ENCODE peak calls at places on chromosome 14, in five cellular contexts. One of them, this sample, is unnamed. For H3K27me3, the result is how much of the 10 kb centered on the place peaks cover.

GRCh38 chr14:82905762-82906161 is 1372.1 kb upstream of the SEL1L start:
- DNase-seq in neural progenitor cell: no peak
- DNase-seq in GM23248: no peak
- DNase-seq in fibroblast of lung: no peak
- DNase-seq in IMR-90: no peak
- DNase-seq in this sample: no peak

GRCh38 chr14:46300765-46301164 is 350.8 kb downstream of the RPL10L start:
- DNase-seq in neural progenitor cell: no peak
- DNase-seq in GM23248: no peak
- DNase-seq in fibroblast of lung: no peak
- DNase-seq in IMR-90: no peak
- DNase-seq in this sample: no peak

GRCh38 chr14:32985881-32986280 is 47.2 kb downstream of the NPAS3 start:
- DNase-seq in neural progenitor cell: no peak
- DNase-seq in GM23248: no peak
- DNase-seq in fibroblast of lung: peak
- DNase-seq in IMR-90: no peak
- DNase-seq in this sample: no peak

GRCh38 chr14:51394391-51394790 is 154.3 kb downstream of the TMX1 start:
- DNase-seq in neural progenitor cell: no peak
- DNase-seq in GM23248: peak
- DNase-seq in fibroblast of lung: peak
- DNase-seq in IMR-90: peak
- DNase-seq in this sample: peak

GRCh38 chr14:104682107-104682593 is 7.3 kb upstream of the INF2 start:
- DNase-seq in neural progenitor cell: peak
- DNase-seq in GM23248: no peak
- DNase-seq in fibroblast of lung: no peak
- DNase-seq in IMR-90: no peak
- DNase-seq in this sample: peak

GRCh38 chr14:98184467-98184866 is 1087.5 kb downstream of the BCL11B start:
- DNase-seq in neural progenitor cell: no peak
- DNase-seq in GM23248: no peak
- DNase-seq in fibroblast of lung: no peak
- DNase-seq in IMR-90: no peak
- DNase-seq in this sample: no peak

GRCh38 chr14:101233861-101234587 is 327.3 kb upstream of the DIO3 start:
- DNase-seq in neural progenitor cell: peak
- DNase-seq in GM23248: no peak
- DNase-seq in fibroblast of lung: no peak
- DNase-seq in IMR-90: no peak
- DNase-seq in this sample: no peak

GRCh38 chr14:23643533-23644194 is 7.5 kb downstream of the DHRS2 start:
- DNase-seq in neural progenitor cell: no peak
- DNase-seq in GM23248: no peak
- DNase-seq in fibroblast of lung: no peak
- DNase-seq in IMR-90: no peak
- DNase-seq in this sample: no peak

GRCh38 chr14:25009891-25010290 is 40.1 kb downstream of the STXBP6 start:
- DNase-seq in neural progenitor cell: peak
- DNase-seq in GM23248: peak
- DNase-seq in fibroblast of lung: peak
- DNase-seq in IMR-90: peak
- DNase-seq in this sample: peak

GRCh38 chr14:77059276-77059934 is 30.9 kb upstream of the IRF2BPL start:
- DNase-seq in neural progenitor cell: peak
- DNase-seq in GM23248: peak
- DNase-seq in fibroblast of lung: peak
- DNase-seq in IMR-90: peak
- DNase-seq in this sample: peak

GRCh38 chr14:34650786-34651584 is 21.0 kb upstream of the SNX6 start:
- DNase-seq in neural progenitor cell: no peak
- DNase-seq in GM23248: peak
- DNase-seq in fibroblast of lung: peak
- DNase-seq in IMR-90: peak
- DNase-seq in this sample: peak

GRCh38 chr14:104639889-104640548 is 35.4 kb upstream of the TMEM179 start:
- DNase-seq in neural progenitor cell: peak
- DNase-seq in GM23248: peak
- DNase-seq in fibroblast of lung: peak
- DNase-seq in IMR-90: peak
- DNase-seq in this sample: peak

GRCh38 chr14:97458302-97459137 is 661.3 kb downstream of the VRK1 start:
- DNase-seq in neural progenitor cell: peak
- DNase-seq in GM23248: no peak
- DNase-seq in fibroblast of lung: no peak
- DNase-seq in IMR-90: no peak
- DNase-seq in this sample: no peak

GRCh38 chr14:64507376-64508156 is 3.0 kb downstream of the ZBTB1 start:
- DNase-seq in neural progenitor cell: no peak
- DNase-seq in GM23248: peak
- DNase-seq in fibroblast of lung: peak
- DNase-seq in IMR-90: peak
- DNase-seq in this sample: peak

GRCh38 chr14:31990183-31990862 is 86.8 kb upstream of the ARHGAP5 start:
- DNase-seq in neural progenitor cell: no peak
- DNase-seq in GM23248: peak
- DNase-seq in fibroblast of lung: peak
- DNase-seq in IMR-90: no peak
- DNase-seq in this sample: no peak

GRCh38 chr14:32578181-32578580 is 249.1 kb downstream of the AKAP6 start:
- DNase-seq in neural progenitor cell: no peak
- DNase-seq in GM23248: no peak
- DNase-seq in fibroblast of lung: no peak
- DNase-seq in IMR-90: no peak
- DNase-seq in this sample: no peak

GRCh38 chr14:78278464-78278863 is 108.3 kb downstream of the NRXN3 start:
- DNase-seq in neural progenitor cell: no peak
- DNase-seq in GM23248: no peak
- DNase-seq in fibroblast of lung: no peak
- DNase-seq in IMR-90: no peak
- DNase-seq in this sample: no peak

GRCh38 chr14:79395061-79395460 is 816.2 kb downstream of the DIO2 start:
- DNase-seq in neural progenitor cell: no peak
- DNase-seq in GM23248: peak
- DNase-seq in fibroblast of lung: peak
- DNase-seq in IMR-90: peak
- DNase-seq in this sample: peak

GRCh38 chr14:90444077-90444696 is 47.4 kb downstream of the CALM1 start:
- DNase-seq in neural progenitor cell: no peak
- DNase-seq in GM23248: peak
- DNase-seq in fibroblast of lung: peak
- DNase-seq in IMR-90: no peak
- DNase-seq in this sample: peak

GRCh38 chr14:96594961-96595360 is 92.8 kb downstream of the PAPOLA start:
- DNase-seq in neural progenitor cell: no peak
- DNase-seq in GM23248: no peak
- DNase-seq in fibroblast of lung: no peak
- DNase-seq in IMR-90: no peak
- DNase-seq in this sample: no peak

GRCh38 chr14:30855345-30856037 is 18.9 kb upstream of the COCH start:
- DNase-seq in neural progenitor cell: no peak
- DNase-seq in GM23248: no peak
- DNase-seq in fibroblast of lung: no peak
- DNase-seq in IMR-90: no peak
- DNase-seq in this sample: no peak

GRCh38 chr14:32073537-32074189 is 3.4 kb upstream of the ARHGAP5 start:
- DNase-seq in neural progenitor cell: peak
- DNase-seq in GM23248: peak
- DNase-seq in fibroblast of lung: peak
- DNase-seq in IMR-90: peak
- DNase-seq in this sample: peak

GRCh38 chr14:69964841-69965240 is 85.6 kb downstream of the SMOC1 start:
- DNase-seq in neural progenitor cell: no peak
- DNase-seq in GM23248: no peak
- DNase-seq in fibroblast of lung: no peak
- DNase-seq in IMR-90: peak
- DNase-seq in this sample: no peak

GRCh38 chr14:30779210-30779609 is 95.1 kb upstream of the COCH start:
- DNase-seq in neural progenitor cell: no peak
- DNase-seq in GM23248: peak
- DNase-seq in fibroblast of lung: peak
- DNase-seq in IMR-90: peak
- DNase-seq in this sample: peak

GRCh38 chr14:91228112-91229004 is 16.1 kb downstream of the GPR68 start:
- DNase-seq in neural progenitor cell: no peak
- DNase-seq in GM23248: peak
- DNase-seq in fibroblast of lung: peak
- DNase-seq in IMR-90: peak
- DNase-seq in this sample: peak

GRCh38 chr14:90726656-90727055 is 89.6 kb downstream of the TTC7B start:
- DNase-seq in neural progenitor cell: peak
- DNase-seq in GM23248: peak
- DNase-seq in fibroblast of lung: peak
- DNase-seq in IMR-90: peak
- DNase-seq in this sample: peak

GRCh38 chr14:23577004-23577681 is 1.4 kb downstream of the JPH4 start:
- DNase-seq in neural progenitor cell: peak
- DNase-seq in GM23248: peak
- DNase-seq in fibroblast of lung: no peak
- DNase-seq in IMR-90: no peak
- DNase-seq in this sample: peak

GRCh38 chr14:75619598-75619997 is 41.1 kb downstream of the ERG28 start:
- DNase-seq in neural progenitor cell: no peak
- DNase-seq in GM23248: no peak
- DNase-seq in fibroblast of lung: no peak
- DNase-seq in IMR-90: no peak
- DNase-seq in this sample: no peak

GRCh38 chr14:65101631-65102440 is 481 bp downstream of the MAX start:
- DNase-seq in neural progenitor cell: peak
- DNase-seq in GM23248: peak
- DNase-seq in fibroblast of lung: no peak
- DNase-seq in IMR-90: no peak
- DNase-seq in this sample: peak

GRCh38 chr14:26282578-26282977 is 315.3 kb downstream of the NOVA1 start:
- DNase-seq in neural progenitor cell: no peak
- DNase-seq in GM23248: no peak
- DNase-seq in fibroblast of lung: peak
- DNase-seq in IMR-90: no peak
- DNase-seq in this sample: no peak

GRCh38 chr14:36661506-36662257 is at the start of gene PAX9:
- DNase-seq in neural progenitor cell: peak
- DNase-seq in GM23248: peak
- DNase-seq in fibroblast of lung: peak
- DNase-seq in IMR-90: peak
- DNase-seq in this sample: peak
- H3K4me3 ChIP-seq in neural progenitor cell: peak
- H3K4me3 ChIP-seq in GM23248: peak
- H3K4me3 ChIP-seq in fibroblast of lung: peak
- H3K4me3 ChIP-seq in IMR-90: peak
- H3K4me3 ChIP-seq in this sample: peak

GRCh38 chr14:100022772-100023451 is 42.3 kb upstream of the EVL start:
- DNase-seq in neural progenitor cell: no peak
- DNase-seq in GM23248: peak
- DNase-seq in fibroblast of lung: peak
- DNase-seq in IMR-90: peak
- DNase-seq in this sample: no peak
- H3K9ac ChIP-seq in neural progenitor cell: no peak
- H3K9ac ChIP-seq in GM23248: peak
- H3K9ac ChIP-seq in fibroblast of lung: no peak
- H3K9ac ChIP-seq in IMR-90: no peak
- H3K9ac ChIP-seq in this sample: no peak

DNA sequence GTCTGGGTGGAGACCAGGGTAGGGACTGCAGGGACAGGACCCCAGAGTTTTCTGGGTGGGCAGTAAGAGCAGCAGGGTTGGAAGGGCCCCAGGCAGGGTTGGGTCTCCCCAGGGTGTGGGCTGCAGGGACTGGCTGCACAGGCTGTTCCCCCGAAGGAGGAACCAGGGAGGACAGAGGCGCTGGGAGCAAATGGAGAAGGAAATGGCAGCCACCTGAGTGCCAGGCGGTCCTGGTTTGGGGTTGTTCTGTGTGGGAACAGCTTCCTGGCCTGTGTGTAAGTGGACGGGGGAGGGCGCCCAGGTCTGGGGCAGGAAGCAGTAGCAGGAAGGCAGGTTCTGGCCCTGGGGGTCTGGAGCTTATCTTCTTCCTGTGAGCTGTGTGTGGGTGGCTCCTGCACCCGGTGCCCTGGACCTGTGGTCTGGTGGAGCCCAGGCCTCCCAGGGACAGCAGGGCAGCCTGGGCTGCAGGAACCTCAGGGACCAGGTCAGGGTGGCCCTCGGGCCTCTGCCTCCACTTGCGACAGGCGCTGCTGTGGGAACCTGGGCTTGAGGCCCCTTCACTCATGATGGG is 372.8 kb downstream of the TMEM121 start:
- DNase-seq in neural progenitor cell: no peak
- DNase-seq in GM23248: no peak
- DNase-seq in fibroblast of lung: no peak
- DNase-seq in IMR-90: no peak
- DNase-seq in this sample: no peak
- H3K27me3 ChIP-seq in neural progenitor cell: under half
- H3K27me3 ChIP-seq in GM23248: under half
- H3K27me3 ChIP-seq in fibroblast of lung: under half
- H3K27me3 ChIP-seq in IMR-90: under half
- H3K27me3 ChIP-seq in this sample: under half

DNA sequence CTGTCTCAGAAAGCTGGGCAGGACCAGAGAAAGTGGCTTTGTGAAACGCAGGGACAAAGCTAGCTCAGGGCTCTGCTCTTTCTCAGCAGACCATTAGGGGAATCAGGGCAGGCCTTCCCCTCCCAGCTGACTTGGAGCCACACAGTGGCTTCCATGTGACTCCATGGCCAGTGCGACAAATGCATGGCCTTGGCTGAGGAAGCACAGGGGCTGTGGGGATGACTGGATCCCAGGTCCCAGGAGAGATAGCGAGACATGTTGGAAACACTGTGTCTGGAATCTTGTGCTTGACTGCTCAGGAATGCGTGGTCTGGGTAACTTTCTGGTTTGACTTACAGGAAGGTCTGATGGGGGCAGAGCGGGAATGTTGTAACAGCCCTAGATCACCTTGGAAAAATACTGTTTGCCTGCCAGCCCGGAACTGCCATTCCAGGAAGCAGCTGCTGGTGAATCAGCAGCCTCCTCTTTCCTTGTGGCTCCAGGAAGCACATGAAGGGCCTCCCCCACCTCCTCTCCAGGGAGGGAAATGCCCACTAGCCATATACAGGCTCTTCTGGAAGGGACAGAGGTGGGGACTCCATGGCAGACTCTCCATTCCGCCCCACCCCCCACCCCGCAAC is 133.5 kb upstream of the HIF1A start:
- DNase-seq in neural progenitor cell: no peak
- DNase-seq in GM23248: peak
- DNase-seq in fibroblast of lung: peak
- DNase-seq in IMR-90: peak
- DNase-seq in this sample: peak
- H3K4me3 ChIP-seq in neural progenitor cell: no peak
- H3K4me3 ChIP-seq in GM23248: peak
- H3K4me3 ChIP-seq in fibroblast of lung: no peak
- H3K4me3 ChIP-seq in IMR-90: no peak
- H3K4me3 ChIP-seq in this sample: no peak

GRCh38 chr14:93971635-93972027 is 4.7 kb downstream of the ASB2 start:
- DNase-seq in neural progenitor cell: no peak
- DNase-seq in GM23248: no peak
- DNase-seq in fibroblast of lung: no peak
- DNase-seq in IMR-90: no peak
- DNase-seq in this sample: no peak
- H3K9ac ChIP-seq in neural progenitor cell: no peak
- H3K9ac ChIP-seq in GM23248: no peak
- H3K9ac ChIP-seq in fibroblast of lung: no peak
- H3K9ac ChIP-seq in IMR-90: no peak
- H3K9ac ChIP-seq in this sample: no peak

This sample was measured in adipocyte.